ENCODE peak calls at places on chromosomes 4 and X, in four cellular contexts. N is HepG2, S is GM12878, Z is SK-N-SH. V is an unnamed sample.

GRCh38 chr4:47483722-47484121 is 1.4 kb upstream of the ATP10D start:
- DNase-seq in N (no peak), S (no peak), Z (no peak), V (no peak)

GRCh38 chr4:40241936-40242590 is 45.2 kb downstream of the RHOH start:
- DNase-seq in N (no peak), S (no peak), Z (no peak), V (no peak)

GRCh38 chrX:49840679-49841078 is 11.6 kb downstream of the PAGE4 start:
- DNase-seq in N (peak), S (peak), Z (peak), V (peak)

GRCh38 chrX:108219949-108220601 is 128.5 kb downstream of the ATG4A start:
- DNase-seq in N (no peak), S (no peak), Z (no peak), V (no peak)

GRCh38 chr4:60805500-60806313 is 394.4 kb upstream of the ADGRL3 start:
- DNase-seq in N (peak), S (no peak), Z (peak), V (peak)

GRCh38 chr4:101730291-101731117 is 60.0 kb upstream of the BANK1 start:
- DNase-seq in N (peak), S (peak), Z (peak), V (peak)

GRCh38 chr4:84232311-84233095 is 266.6 kb downstream of the NKX6-1 start:
- DNase-seq in N (no peak), S (no peak), Z (no peak), V (no peak)

GRCh38 chrX:152988536-152989291 is 5.2 kb downstream of the PNMA5 start:
- DNase-seq in N (no peak), S (no peak), Z (no peak), V (no peak)

GRCh38 chr4:101345271-101345595 is 2.1 kb downstream of the PPP3CA start:
- DNase-seq in N (no peak), S (no peak), Z (peak), V (no peak)

GRCh38 chrX:57156397-57157049 is 19.3 kb upstream of the SPIN2A start:
- DNase-seq in N (peak), S (no peak), Z (no peak), V (peak)

GRCh38 chr4:152109585-152110509 is 349.0 kb upstream of the GATB start:
- DNase-seq in N (no peak), S (no peak), Z (no peak), V (no peak)

GRCh38 chrX:140502491-140503229 is 2.2 kb downstream of the SOX3 start:
- DNase-seq in N (no peak), S (no peak), Z (peak), V (no peak)

GRCh38 chrX:70454441-70455365 is 10.1 kb downstream of the DLG3 start:
- DNase-seq in N (peak), S (no peak), Z (peak), V (peak)

GRCh38 chrX:1153940-1154339 is 58.5 kb downstream of the CRLF2 start:
- DNase-seq in N (no peak), S (no peak), Z (no peak), V (peak)

GRCh38 chr4:15729910-15730533 is 27.2 kb downstream of the BST1 start:
- DNase-seq in N (peak), S (peak), Z (peak), V (peak)

GRCh38 chrX:104310084-104310483 is 55.4 kb upstream of the ESX1 start:
- DNase-seq in N (no peak), S (no peak), Z (peak), V (peak)

GRCh38 chrX:31423575-31424284 is 351.9 kb upstream of the FTHL17 start:
- DNase-seq in N (peak), S (no peak), Z (peak), V (peak)

GRCh38 chr4:15385928-15386327 is 41.9 kb upstream of the C1QTNF7 start:
- DNase-seq in N (no peak), S (no peak), Z (no peak), V (no peak)

GRCh38 chrX:9379697-9380551 is 84.9 kb upstream of the TBL1X start:
- DNase-seq in N (peak), S (no peak), Z (no peak), V (peak)
- TF ChIP-seq CHD2 in N (no peak), S (no peak), Z (no peak), V (no peak)

GRCh38 chr4:163701915-163702314 is 207.4 kb downstream of the TMA16 start:
- DNase-seq in N (no peak), S (peak), Z (no peak), V (no peak)
- TF ChIP-seq PBX3 in N (no peak), S (no peak), Z (no peak), V (no peak)

DNA sequence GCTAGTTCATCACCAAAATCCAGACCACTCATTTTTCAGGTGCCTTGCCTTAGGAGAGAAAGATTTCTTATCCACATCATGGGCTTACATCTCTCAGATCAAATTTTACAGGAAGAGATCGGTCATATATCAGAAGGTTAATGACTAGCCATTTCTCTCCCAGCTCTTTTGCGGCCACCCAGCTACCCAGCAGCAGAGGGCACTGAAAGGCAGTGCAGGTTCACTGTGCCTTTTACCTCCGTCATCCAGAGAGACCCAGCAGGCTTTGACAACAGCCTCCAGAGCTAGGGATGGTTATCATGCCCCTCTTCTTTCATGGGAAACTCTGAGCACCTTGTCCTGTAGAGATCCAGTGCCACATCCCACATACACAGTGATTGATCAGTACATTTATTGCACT is 384.8 kb downstream of the AFF2 start:
- DNase-seq in N (no peak), S (no peak), Z (no peak), V (no peak)
- TF ChIP-seq CHD2 in N (no peak), S (no peak), Z (no peak), V (no peak)

GRCh38 chr4:26991057-26991456 is 130.4 kb downstream of the STIM2 start:
- DNase-seq in N (no peak), S (no peak), Z (no peak), V (no peak)

GRCh38 chr4:26993541-26993940 is 132.9 kb downstream of the STIM2 start:
- DNase-seq in N (no peak), S (no peak), Z (no peak), V (no peak)

GRCh38 chr4:26993967-26994366 is 133.3 kb downstream of the STIM2 start:
- DNase-seq in N (no peak), S (no peak), Z (no peak), V (no peak)

GRCh38 chr4:26995316-26995715 is 134.7 kb downstream of the STIM2 start:
- DNase-seq in N (no peak), S (no peak), Z (no peak), V (no peak)

DNA sequence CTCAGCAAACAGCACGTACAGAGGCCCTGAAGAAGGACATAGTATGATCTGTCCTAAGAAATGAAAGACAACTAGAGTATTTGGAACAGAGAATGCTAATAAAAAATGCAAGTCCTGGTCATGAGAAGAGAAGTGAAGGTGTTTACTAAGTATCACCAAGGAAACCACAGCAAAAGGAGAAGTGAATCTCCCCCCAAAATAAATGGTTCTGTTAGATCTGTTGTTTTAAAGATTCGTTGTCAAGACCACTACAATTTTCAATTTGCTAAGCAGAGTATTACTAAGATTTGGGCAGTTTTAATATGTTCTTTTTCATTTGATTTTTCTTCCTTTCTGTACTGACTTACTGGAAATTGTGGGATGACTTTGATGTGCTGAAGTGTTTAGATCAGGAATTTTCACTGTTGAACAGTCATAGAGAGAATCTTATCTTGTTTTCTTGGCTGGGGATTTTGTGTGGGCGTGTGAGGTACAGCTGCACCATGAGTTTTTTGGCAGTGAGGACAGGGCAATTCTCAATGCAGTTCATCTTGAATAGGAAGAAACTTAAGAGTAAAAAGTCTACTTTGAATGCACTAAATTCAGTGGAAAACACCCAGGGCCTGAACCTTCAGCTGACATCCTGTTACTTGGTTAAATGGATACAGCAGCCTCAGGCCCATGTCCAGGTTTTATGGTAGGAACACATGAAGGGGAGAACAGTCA is 132.2 kb downstream of the STIM2 start:
- DNase-seq in N (no peak), S (peak), Z (no peak), V (no peak)
- TF ChIP-seq PBX3 in N (no peak), S (no peak), Z (no peak), V (no peak)

DNA sequence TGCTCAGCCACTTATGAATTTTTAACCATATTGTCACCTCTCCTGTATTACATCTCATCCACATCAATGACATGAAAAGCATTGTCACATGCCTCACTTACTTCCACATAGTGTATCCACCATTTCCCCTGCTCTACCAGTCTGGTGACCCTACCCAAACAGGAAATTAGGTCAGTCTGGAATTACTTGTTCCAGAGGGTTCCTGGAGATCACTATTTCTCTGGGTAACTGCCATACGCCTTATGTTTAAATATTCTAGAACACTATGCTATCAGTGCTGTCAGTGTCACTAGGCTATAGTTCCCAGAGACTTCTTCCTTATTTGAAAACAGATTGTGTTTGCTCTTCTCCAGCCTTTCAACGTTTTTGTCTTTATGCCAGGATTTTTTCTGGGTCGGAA is 14.9 kb downstream of the SRPX2 start:
- DNase-seq in N (no peak), S (no peak), Z (no peak), V (no peak)
- TF ChIP-seq CHD2 in N (no peak), S (no peak), Z (no peak), V (no peak)

GRCh38 chrX:149572743-149573142 is 14.5 kb downstream of the MAGEA9B start:
- DNase-seq in N (no peak), S (no peak), Z (no peak), V (no peak)
- TF ChIP-seq PBX3 in N (no peak), S (no peak), Z (no peak), V (no peak)

GRCh38 chr4:21699437-21699836 is 249.1 kb downstream of the KCNIP4 start:
- DNase-seq in N (no peak), S (no peak), Z (no peak), V (no peak)

GRCh38 chr4:21692211-21692610 is 256.4 kb downstream of the KCNIP4 start:
- DNase-seq in N (no peak), S (no peak), Z (no peak), V (no peak)

GRCh38 chr4:21697583-21697982 is 251.0 kb downstream of the KCNIP4 start:
- DNase-seq in N (no peak), S (no peak), Z (peak), V (no peak)
- TF ChIP-seq CHD2 in N (no peak), S (no peak), Z (no peak), V (no peak)

GRCh38 chrX:5646818-5647217 is 581.8 kb downstream of the NLGN4X start:
- DNase-seq in N (no peak), S (peak), Z (no peak), V (no peak)
- TF ChIP-seq PBX3 in N (no peak), S (no peak), Z (no peak), V (no peak)